ENCODE peak calls at places on chromosomes 11 and 22, in eight cellular contexts. Y is PC-3, P is mammary epithelial cell, S is fibroblast of lung, H is astrocyte, X is hepatocyte, W is PC-9, E is HCT116. M is an unnamed sample.

GRCh38 chr11:19978668-19979518 is 181.4 kb downstream of the DBX1 start:
- DNase-seq in H (peak; percentile 86), X (peak; percentile 72), E (peak; percentile 65), P (peak; percentile 85), Y (peak; percentile 71), S (peak; percentile 88), W (peak; percentile 96), M (peak; percentile 84)

GRCh38 chr22:45865561-45866397 is 111.2 kb downstream of the WNT7B start:
- DNase-seq in X (no peak), W (no peak), E (no peak), H (no peak), Y (no peak), S (no peak), P (no peak), M (no peak)

GRCh38 chr22:36453266-36453607 is 28.2 kb downstream of the TXN2 start:
- DNase-seq in Y (peak; percentile 67), S (no peak), W (peak; percentile 58), P (no peak), H (no peak), X (no peak), E (no peak), M (peak; percentile 51)

GRCh38 chr11:115054541-115055538 is 376.5 kb downstream of the NXPE2 start:
- DNase-seq in X (no peak), S (peak; percentile 67), H (peak; percentile 60), W (no peak), E (no peak), P (peak; percentile 9), Y (no peak), M (peak; percentile 1)

GRCh38 chr22:41579997-41580355 is 9.7 kb downstream of the PMM1 start:
- DNase-seq in H (no peak), S (no peak), Y (no peak), P (no peak), X (no peak), W (no peak), E (no peak), M (no peak)

GRCh38 chr11:19633276-19633675 is 79.4 kb upstream of the NAV2 start:
- DNase-seq in S (peak; percentile 23), E (no peak), X (no peak), W (no peak), P (no peak), H (no peak), Y (no peak), M (peak; percentile 44)

GRCh38 chr22:36323182-36323854 is 64.4 kb downstream of the MYH9 start:
- DNase-seq in X (no peak), E (no peak), S (peak; percentile 81), P (no peak), W (no peak), H (peak; percentile 71), Y (no peak), M (peak; percentile 82)

GRCh38 chr11:115190196-115190595 is 314.0 kb downstream of the CADM1 start:
- DNase-seq in H (no peak), Y (no peak), W (no peak), X (no peak), E (no peak), S (no peak), P (no peak), M (no peak)

GRCh38 chr11:2186669-2187266 is 15.2 kb upstream of the TH start:
- DNase-seq in S (peak; percentile 11), W (no peak), X (peak; percentile 60), H (no peak), Y (peak; percentile 37), E (peak; percentile 51), P (no peak), M (peak; percentile 66)

GRCh38 chr11:112597290-112597689 is 336.6 kb upstream of the PLET1 start:
- DNase-seq in S (no peak), W (no peak), X (no peak), P (no peak), H (no peak), E (no peak), Y (no peak), M (no peak)

DNA sequence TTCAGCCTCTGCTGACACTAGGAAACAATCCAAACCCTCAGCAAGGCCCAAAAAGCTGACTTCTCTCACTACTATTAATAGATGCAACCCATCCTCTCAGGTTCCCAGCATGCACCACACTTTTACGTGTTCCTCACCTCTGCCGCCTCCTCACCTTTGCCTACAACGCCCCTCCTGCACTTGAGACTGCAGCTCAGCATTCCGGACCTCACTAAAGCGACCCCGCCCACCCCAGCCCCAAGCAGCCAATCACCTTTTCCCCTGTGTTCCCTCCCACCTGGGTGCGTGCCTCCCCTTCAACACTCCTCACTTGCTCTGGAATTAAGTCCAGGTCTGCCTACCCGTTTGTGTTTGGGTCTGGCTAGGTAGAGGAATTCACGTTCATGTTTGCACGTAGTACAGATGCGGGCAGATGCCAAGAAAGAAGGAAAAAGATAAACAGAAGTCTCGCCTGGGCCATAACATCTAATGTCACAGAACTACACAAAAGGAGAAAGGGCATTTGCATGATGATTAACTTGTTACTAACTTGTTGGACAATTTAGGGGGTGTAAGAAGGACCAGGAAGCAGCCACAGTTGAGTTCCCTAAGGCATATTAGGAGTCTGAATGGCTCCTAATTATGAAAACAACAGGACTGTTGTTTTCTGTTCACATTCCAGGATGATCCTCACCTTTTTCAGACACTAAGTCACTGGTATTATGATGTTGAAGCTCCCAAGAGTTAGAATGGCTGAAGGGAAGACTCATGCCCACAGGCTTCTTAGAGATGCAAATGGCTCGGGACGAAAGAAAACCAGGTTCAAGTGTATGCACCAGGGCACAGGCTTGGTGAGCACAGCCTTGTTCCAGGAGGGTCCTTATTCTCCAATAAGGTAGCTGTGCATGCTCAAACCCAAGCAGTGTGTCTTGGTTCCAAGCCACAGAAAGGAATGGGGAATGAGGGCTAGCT is 102.2 kb downstream of the MICAL3 start:
- DNase-seq in Y (no peak), W (no peak), H (no peak), P (peak; percentile 31), S (peak; percentile 42), X (peak; percentile 79), E (no peak), M (no peak)
- H4K20me1 ChIP-seq in Y (peaks cover 37% of the 10 kb centered on the region), W (peaks cover 4% of the 10 kb centered on the region), H (peaks cover 98% of the 10 kb centered on the region), P (peaks cover 19% of the 10 kb centered on the region), S (no peaks in the 10 kb centered on the region), X (peaks cover 4% of the 10 kb centered on the region), E (peaks cover 18% of the 10 kb centered on the region), M (peaks cover 16% of the 10 kb centered on the region)

DNA sequence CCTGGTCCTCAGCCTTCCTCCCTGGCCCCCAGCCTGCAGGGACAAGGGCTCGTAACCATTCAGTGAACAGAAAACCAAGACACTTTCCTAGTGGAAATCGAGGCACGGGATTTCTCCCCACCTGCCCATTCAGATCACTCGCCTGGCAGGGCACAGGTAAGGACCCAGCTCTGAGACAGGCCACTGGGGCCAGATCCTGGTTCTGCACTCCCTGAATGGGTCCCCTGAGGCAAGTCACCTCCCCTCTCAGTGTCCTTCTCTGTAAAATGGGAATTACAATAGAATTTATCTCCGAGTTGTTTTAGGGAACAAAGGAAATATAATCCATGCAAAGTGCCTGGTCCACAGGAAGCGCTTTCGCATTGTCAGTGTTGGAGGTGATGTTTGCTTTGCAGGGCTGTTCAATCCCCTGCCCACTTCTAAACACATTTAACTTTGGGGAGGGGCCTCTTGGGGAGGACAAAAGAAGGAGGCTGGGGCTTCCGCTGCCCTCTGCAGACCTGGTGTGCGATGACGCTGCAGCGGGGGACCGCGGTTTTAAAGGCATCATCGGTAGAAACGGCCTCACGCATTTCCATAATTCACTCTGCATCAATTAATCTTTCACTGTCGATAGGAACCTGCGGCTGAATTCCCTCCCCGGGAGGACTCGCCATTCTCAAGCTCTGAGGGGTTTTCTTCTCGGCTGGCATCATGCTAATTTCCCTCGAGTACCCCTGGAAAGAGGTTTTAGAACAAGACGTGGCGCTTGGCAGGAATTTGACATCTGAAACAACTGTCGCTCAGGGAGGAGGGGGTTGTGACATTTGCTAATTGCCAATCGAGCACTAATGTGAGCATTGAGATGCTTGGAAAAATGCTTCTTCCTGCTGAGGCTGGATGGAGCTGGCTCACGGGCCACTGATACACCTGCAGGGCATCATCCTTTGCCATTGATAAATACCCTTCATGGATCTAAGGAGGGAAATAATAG is 70.5 kb upstream of the FGF3 start:
- DNase-seq in W (no peak), S (no peak), E (no peak), P (no peak), H (no peak), Y (no peak), X (no peak), M (no peak)
- TF ChIP-seq EZH2 in W (no peak), S (no peak), E (no peak), P (no peak), H (no peak), Y (no peak), X (no peak), M (no peak)

DNA sequence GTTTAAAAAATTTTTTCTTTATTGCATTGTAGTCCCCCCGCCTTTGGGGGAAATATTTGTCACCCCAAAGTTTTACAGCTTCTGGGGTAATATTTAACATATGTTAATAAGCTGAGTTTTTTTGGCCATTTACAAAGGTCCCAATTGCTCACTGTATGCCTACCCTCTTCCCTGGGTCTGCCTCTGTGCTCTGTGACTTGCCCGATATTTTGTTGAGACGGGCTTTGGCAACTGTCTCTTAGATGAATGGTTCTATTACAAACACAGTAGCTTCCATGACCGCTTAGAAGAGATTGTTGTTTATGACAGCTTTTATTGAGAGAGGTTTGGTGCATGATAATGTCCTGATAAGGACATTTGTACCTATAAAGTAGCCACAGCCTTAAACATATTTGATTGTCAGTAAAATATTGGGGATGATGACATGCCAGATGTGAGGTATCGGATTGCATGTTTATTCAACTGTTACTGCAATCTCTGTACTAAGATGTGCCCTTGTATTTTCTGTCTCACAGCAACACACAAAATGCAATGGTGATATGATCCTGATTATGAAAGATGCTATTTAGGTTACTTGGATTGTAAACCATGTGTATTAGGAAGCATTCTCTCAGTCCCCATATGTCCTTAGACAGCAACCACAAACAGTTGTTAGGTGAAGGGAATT is 103.1 kb downstream of the TEAD1 start:
- DNase-seq in X (no peak), S (no peak), W (no peak), E (no peak), P (peak; percentile 25), Y (peak; percentile 21), H (peak; percentile 51), M (peak; percentile 47)
- H4K20me1 ChIP-seq in X (no peaks in the 10 kb centered on the region), S (peaks cover 2% of the 10 kb centered on the region), W (no peaks in the 10 kb centered on the region), E (peaks cover 3% of the 10 kb centered on the region), P (no peaks in the 10 kb centered on the region), Y (no peaks in the 10 kb centered on the region), H (peaks cover 60% of the 10 kb centered on the region), M (peaks cover 22% of the 10 kb centered on the region)

GRCh38 chr11:33735426-33736147 is 636 bp downstream of the CD59 start:
- DNase-seq in Y (no peak), W (no peak), X (peak; percentile 48), E (no peak), S (peak; percentile 27), P (peak; percentile 54), H (no peak), M (peak; percentile 64)
- TF ChIP-seq EZH2 in Y (no peak), W (no peak), X (no peak), E (no peak), S (no peak), P (no peak), H (no peak), M (no peak)

M was measured in GM23248.